ENCODE peak calls at places on chromosomes 4 and X, in six cellular contexts. One of them, this sample, is unnamed.

GRCh38 chr4:185031611-185032010 is 13.3 kb downstream of the HELT start:
- DNase-seq in GM12878: no peak
- DNase-seq in K562: no peak
- DNase-seq in HepG2: no peak
- DNase-seq in H1: no peak
- DNase-seq in GM12891: no peak
- DNase-seq in this sample: no peak

GRCh38 chrX:52574416-52575275 is 57.8 kb upstream of the XAGE1B start:
- DNase-seq in GM12878: peak; percentile 2
- DNase-seq in K562: peak; percentile 31
- DNase-seq in HepG2: peak; percentile 39
- DNase-seq in H1: no peak
- DNase-seq in GM12891: peak; percentile 8
- DNase-seq in this sample: peak; percentile 6

GRCh38 chrX:150086371-150086770 is 148.1 kb upstream of the EOLA2 start:
- DNase-seq in GM12878: no peak
- DNase-seq in K562: no peak
- DNase-seq in HepG2: peak; percentile 1
- DNase-seq in H1: no peak
- DNase-seq in GM12891: no peak
- DNase-seq in this sample: no peak

GRCh38 chrX:53251307-53251706 is 26.3 kb upstream of the KDM5C start:
- DNase-seq in GM12878: no peak
- DNase-seq in K562: no peak
- DNase-seq in HepG2: no peak
- DNase-seq in H1: no peak
- DNase-seq in GM12891: no peak
- DNase-seq in this sample: no peak

GRCh38 chr4:5979981-5980380 is 38.2 kb downstream of the C4orf50 start:
- DNase-seq in GM12878: no peak
- DNase-seq in K562: peak; percentile 22
- DNase-seq in HepG2: no peak
- DNase-seq in H1: peak; percentile 56
- DNase-seq in GM12891: no peak
- DNase-seq in this sample: no peak

GRCh38 chr4:42302348-42302747 is 94.9 kb upstream of the SHISA3 start:
- DNase-seq in GM12878: no peak
- DNase-seq in K562: peak; percentile 33
- DNase-seq in HepG2: peak; percentile 68
- DNase-seq in H1: no peak
- DNase-seq in GM12891: no peak
- DNase-seq in this sample: no peak

GRCh38 chr4:74206088-74206826 is 48.3 kb downstream of the MTHFD2L start:
- DNase-seq in GM12878: peak; percentile 46
- DNase-seq in K562: peak; percentile 67
- DNase-seq in HepG2: no peak
- DNase-seq in H1: no peak
- DNase-seq in GM12891: no peak
- DNase-seq in this sample: no peak

GRCh38 chr4:108172231-108172779 is 3.6 kb upstream of the LEF1 start:
- DNase-seq in GM12878: no peak
- DNase-seq in K562: no peak
- DNase-seq in HepG2: no peak
- DNase-seq in H1: no peak
- DNase-seq in GM12891: no peak
- DNase-seq in this sample: peak; percentile 40

GRCh38 chr4:156594619-156595018 is 377.0 kb downstream of the PDGFC start:
- DNase-seq in GM12878: no peak
- DNase-seq in K562: no peak
- DNase-seq in HepG2: no peak
- DNase-seq in H1: no peak
- DNase-seq in GM12891: no peak
- DNase-seq in this sample: no peak

GRCh38 chrX:20355187-20355586 is 88.5 kb upstream of the RPS6KA3 start:
- DNase-seq in GM12878: no peak
- DNase-seq in K562: no peak
- DNase-seq in HepG2: no peak
- DNase-seq in H1: no peak
- DNase-seq in GM12891: no peak
- DNase-seq in this sample: no peak

GRCh38 chr4:120921456-120922389 is 803 bp downstream of the PRDM5 start:
- DNase-seq in GM12878: no peak
- DNase-seq in K562: no peak
- DNase-seq in HepG2: no peak
- DNase-seq in H1: no peak
- DNase-seq in GM12891: no peak
- DNase-seq in this sample: no peak

GRCh38 chrX:107714196-107714811 is 61.3 kb downstream of the TSC22D3 start:
- DNase-seq in GM12878: no peak
- DNase-seq in K562: no peak
- DNase-seq in HepG2: no peak
- DNase-seq in H1: no peak
- DNase-seq in GM12891: no peak
- DNase-seq in this sample: no peak

GRCh38 chrX:30635630-30636029 is 17.6 kb upstream of the GK start:
- DNase-seq in GM12878: no peak
- DNase-seq in K562: peak; percentile 18
- DNase-seq in HepG2: no peak
- DNase-seq in H1: no peak
- DNase-seq in GM12891: no peak
- DNase-seq in this sample: no peak

GRCh38 chrX:153642313-153642654 is 4.7 kb upstream of the DUSP9 start:
- DNase-seq in GM12878: no peak
- DNase-seq in K562: peak; percentile 60
- DNase-seq in HepG2: no peak
- DNase-seq in H1: no peak
- DNase-seq in GM12891: no peak
- DNase-seq in this sample: no peak

GRCh38 chrX:39749728-39750127 is 348.0 kb downstream of the BCOR start:
- DNase-seq in GM12878: no peak
- DNase-seq in K562: peak; percentile 47
- DNase-seq in HepG2: no peak
- DNase-seq in H1: no peak
- DNase-seq in GM12891: no peak
- DNase-seq in this sample: no peak

GRCh38 chr4:2074588-2074987 is 15.5 kb downstream of the NAT8L start:
- DNase-seq in GM12878: no peak
- DNase-seq in K562: no peak
- DNase-seq in HepG2: no peak
- DNase-seq in H1: no peak
- DNase-seq in GM12891: no peak
- DNase-seq in this sample: no peak

GRCh38 chr4:140969296-140969695 is 164.0 kb downstream of the RNF150 start:
- DNase-seq in GM12878: no peak
- DNase-seq in K562: no peak
- DNase-seq in HepG2: no peak
- DNase-seq in H1: no peak
- DNase-seq in GM12891: no peak
- DNase-seq in this sample: no peak

GRCh38 chrX:33194876-33195433 is 16.4 kb downstream of the DMD start:
- DNase-seq in GM12878: no peak
- DNase-seq in K562: no peak
- DNase-seq in HepG2: no peak
- DNase-seq in H1: no peak
- DNase-seq in GM12891: no peak
- DNase-seq in this sample: no peak

GRCh38 chrX:72057844-72058243 is 73.9 kb downstream of the RTL5 start:
- DNase-seq in GM12878: no peak
- DNase-seq in K562: no peak
- DNase-seq in HepG2: no peak
- DNase-seq in H1: no peak
- DNase-seq in GM12891: no peak
- DNase-seq in this sample: no peak

GRCh38 chr4:151785484-151786157 is 24.8 kb upstream of the GATB start:
- DNase-seq in GM12878: no peak
- DNase-seq in K562: no peak
- DNase-seq in HepG2: no peak
- DNase-seq in H1: no peak
- DNase-seq in GM12891: no peak
- DNase-seq in this sample: no peak

GRCh38 chr4:39415678-39416283 is 9.1 kb downstream of the KLB start:
- DNase-seq in GM12878: no peak
- DNase-seq in K562: no peak
- DNase-seq in HepG2: peak; percentile 62
- DNase-seq in H1: no peak
- DNase-seq in GM12891: no peak
- DNase-seq in this sample: no peak

GRCh38 chrX:93791304-93791703 is 117.3 kb downstream of the FAM133A start:
- DNase-seq in GM12878: no peak
- DNase-seq in K562: no peak
- DNase-seq in HepG2: no peak
- DNase-seq in H1: no peak
- DNase-seq in GM12891: no peak
- DNase-seq in this sample: no peak

GRCh38 chr4:141132689-141133145 is 552 bp downstream of the RNF150 start:
- DNase-seq in GM12878: no peak
- DNase-seq in K562: no peak
- DNase-seq in HepG2: no peak
- DNase-seq in H1: no peak
- DNase-seq in GM12891: peak; percentile 25
- DNase-seq in this sample: peak; percentile 19

GRCh38 chrX:98931194-98931593 is 1478.9 kb downstream of the PCDH19 start:
- DNase-seq in GM12878: no peak
- DNase-seq in K562: no peak
- DNase-seq in HepG2: no peak
- DNase-seq in H1: no peak
- DNase-seq in GM12891: no peak
- DNase-seq in this sample: no peak

GRCh38 chrX:53831662-53832635 is 145.4 kb upstream of the HUWE1 start:
- DNase-seq in GM12878: peak; percentile 40
- DNase-seq in K562: peak; percentile 22
- DNase-seq in HepG2: peak; percentile 20
- DNase-seq in H1: no peak
- DNase-seq in GM12891: peak; percentile 5
- DNase-seq in this sample: no peak

GRCh38 chr4:156303708-156304107 is 350.0 kb upstream of the CTSO start:
- DNase-seq in GM12878: no peak
- DNase-seq in K562: no peak
- DNase-seq in HepG2: no peak
- DNase-seq in H1: no peak
- DNase-seq in GM12891: no peak
- DNase-seq in this sample: no peak

GRCh38 chr4:84792366-84793301 is 173.9 kb downstream of the WDFY3 start:
- DNase-seq in GM12878: no peak
- DNase-seq in K562: no peak
- DNase-seq in HepG2: no peak
- DNase-seq in H1: no peak
- DNase-seq in GM12891: no peak
- DNase-seq in this sample: no peak

GRCh38 chr4:13888112-13888511 is 260.6 kb upstream of the BOD1L1 start:
- DNase-seq in GM12878: no peak
- DNase-seq in K562: no peak
- DNase-seq in HepG2: no peak
- DNase-seq in H1: no peak
- DNase-seq in GM12891: no peak
- DNase-seq in this sample: no peak

GRCh38 chrX:2464677-2465166 is 36.1 kb downstream of the DHRSX start:
- DNase-seq in GM12878: no peak
- DNase-seq in K562: peak; percentile 55
- DNase-seq in HepG2: no peak
- DNase-seq in H1: no peak
- DNase-seq in GM12891: no peak
- DNase-seq in this sample: no peak

GRCh38 chrX:2462780-2463179 is 38.0 kb downstream of the DHRSX start:
- DNase-seq in GM12878: no peak
- DNase-seq in K562: no peak
- DNase-seq in HepG2: no peak
- DNase-seq in H1: no peak
- DNase-seq in GM12891: no peak
- DNase-seq in this sample: no peak

GRCh38 chrX:2458309-2458708 is 42.5 kb downstream of the DHRSX start:
- DNase-seq in GM12878: no peak
- DNase-seq in K562: no peak
- DNase-seq in HepG2: no peak
- DNase-seq in H1: no peak
- DNase-seq in GM12891: no peak
- DNase-seq in this sample: no peak

GRCh38 chrX:2463973-2464676 is 36.7 kb downstream of the DHRSX start:
- DNase-seq in GM12878: no peak
- DNase-seq in K562: peak; percentile 58
- DNase-seq in HepG2: no peak
- DNase-seq in H1: no peak
- DNase-seq in GM12891: no peak
- DNase-seq in this sample: no peak

GRCh38 chrX:2461711-2462016 is 39.1 kb downstream of the DHRSX start:
- DNase-seq in GM12878: no peak
- DNase-seq in K562: no peak
- DNase-seq in HepG2: no peak
- DNase-seq in H1: no peak
- DNase-seq in GM12891: no peak
- DNase-seq in this sample: no peak
- TF ChIP-seq POLR2AphosphoS5 in GM12878: no peak
- TF ChIP-seq POLR2AphosphoS5 in K562: no peak
- TF ChIP-seq POLR2AphosphoS5 in HepG2: no peak
- TF ChIP-seq POLR2AphosphoS5 in H1: no peak
- TF ChIP-seq POLR2AphosphoS5 in GM12891: no peak
- TF ChIP-seq POLR2AphosphoS5 in this sample: no peak

GRCh38 chr4:80266267-80266901 is at the start of gene FGF5:
- DNase-seq in GM12878: no peak
- DNase-seq in K562: peak; percentile 88
- DNase-seq in HepG2: no peak
- DNase-seq in H1: no peak
- DNase-seq in GM12891: no peak
- DNase-seq in this sample: peak; percentile 28
- TF ChIP-seq POLR2A in GM12878: no peak
- TF ChIP-seq POLR2A in K562: peak; percentile 79
- TF ChIP-seq POLR2A in HepG2: no peak
- TF ChIP-seq POLR2A in H1: no peak
- TF ChIP-seq POLR2A in GM12891: no peak
- TF ChIP-seq POLR2A in this sample: no peak

GRCh38 chr4:106985830-106986229 is 50.3 kb downstream of the DKK2 start:
- DNase-seq in GM12878: no peak
- DNase-seq in K562: no peak
- DNase-seq in HepG2: no peak
- DNase-seq in H1: no peak
- DNase-seq in GM12891: no peak
- DNase-seq in this sample: no peak
- TF ChIP-seq TAF1 in GM12878: no peak
- TF ChIP-seq TAF1 in K562: no peak
- TF ChIP-seq TAF1 in HepG2: no peak
- TF ChIP-seq TAF1 in H1: no peak
- TF ChIP-seq TAF1 in GM12891: no peak
- TF ChIP-seq TAF1 in this sample: no peak

DNA sequence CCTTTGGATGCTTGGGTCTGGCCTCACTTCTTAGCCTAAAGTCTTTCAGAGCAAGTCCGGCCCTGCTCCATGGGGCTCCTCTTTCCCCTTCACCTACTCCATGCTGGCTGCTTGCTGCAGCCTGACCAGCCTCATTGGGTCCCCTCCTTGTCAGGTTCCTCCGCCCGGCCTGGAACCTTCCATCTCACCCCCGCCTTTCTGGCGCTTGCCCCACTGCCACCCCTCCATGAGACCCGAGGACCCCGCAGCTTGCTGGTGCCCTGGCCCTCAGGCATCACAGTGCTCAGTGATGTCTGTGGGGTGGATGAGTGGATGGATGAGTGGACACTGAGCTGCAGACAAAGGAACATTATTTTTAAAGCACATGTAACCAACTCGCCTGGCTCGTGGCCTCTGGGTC is 24.7 kb downstream of the SORCS2 start:
- DNase-seq in GM12878: no peak
- DNase-seq in K562: no peak
- DNase-seq in HepG2: no peak
- DNase-seq in H1: no peak
- DNase-seq in GM12891: no peak
- DNase-seq in this sample: no peak
- TF ChIP-seq POLR2AphosphoS5 in GM12878: no peak
- TF ChIP-seq POLR2AphosphoS5 in K562: no peak
- TF ChIP-seq POLR2AphosphoS5 in HepG2: no peak
- TF ChIP-seq POLR2AphosphoS5 in H1: no peak
- TF ChIP-seq POLR2AphosphoS5 in GM12891: no peak
- TF ChIP-seq POLR2AphosphoS5 in this sample: no peak

This sample was measured in GM12892.